ENCODE peak calls at places on chromosomes 5 and 9, in nine cellular contexts. G is upper lobe of right lung, B is neural crest cell, X is retinal pigment epithelial cell, Q is uterus, C is AG09319, R is nephron progenitor cell, K is MM.1S, W is H9. L is an unnamed sample.

GRCh38 chr5:68192679-68193060 is 22.9 kb upstream of the PIK3R1 start:
- DNase-seq in G (no peak), B (no peak), X (no peak), Q (no peak), C (no peak), R (no peak), K (no peak), W (no peak), L (no peak)

GRCh38 chr9:116661037-116661954 is 25.8 kb upstream of the TRIM32 start:
- DNase-seq in G (no peak), B (peak; percentile 3), X (peak; percentile 48), Q (peak; percentile 21), C (peak; percentile 76), R (peak; percentile 23), K (peak; percentile 55), W (peak; percentile 41), L (peak; percentile 25)

GRCh38 chr5:81825237-81825636 is 74.3 kb upstream of the SSBP2 start:
- DNase-seq in G (no peak), B (no peak), X (peak; percentile 60), Q (peak; percentile 39), C (peak; percentile 7), R (no peak), K (no peak), W (no peak), L (no peak)

GRCh38 chr9:33378121-33378795 is 24.1 kb downstream of the AQP7 start:
- DNase-seq in G (peak; percentile 35), B (no peak), X (no peak), Q (no peak), C (no peak), R (no peak), K (no peak), W (no peak), L (no peak)

GRCh38 chr5:19855929-19856328 is 132.1 kb downstream of the CDH18 start:
- DNase-seq in G (no peak), B (no peak), X (no peak), Q (no peak), C (no peak), R (no peak), K (no peak), W (no peak), L (no peak)

GRCh38 chr9:128249914-128250838 is 25.6 kb downstream of the GOLGA2 start:
- DNase-seq in G (peak; percentile 96), B (peak; percentile 90), X (no peak), Q (peak; percentile 68), C (no peak), R (peak; percentile 99), K (peak; percentile 93), W (peak; percentile 96), L (peak; percentile 96)

GRCh38 chr5:180790020-180790419 is 12.6 kb downstream of the MGAT1 start:
- DNase-seq in G (no peak), B (no peak), X (no peak), Q (no peak), C (no peak), R (no peak), K (no peak), W (peak; percentile 85), L (peak; percentile 60)

GRCh38 chr5:92741906-92742305 is 839.1 kb downstream of the NR2F1-AS1 start:
- DNase-seq in G (no peak), B (no peak), X (no peak), Q (no peak), C (no peak), R (no peak), K (no peak), W (no peak), L (no peak)

GRCh38 chr9:8823131-8823895 is 1023.7 kb upstream of the DMAC1 start:
- DNase-seq in G (no peak), B (no peak), X (no peak), Q (no peak), C (no peak), R (no peak), K (no peak), W (no peak), L (no peak)

GRCh38 chr5:32585122-32585445 is 273 bp upstream of the SUB1 start:
- DNase-seq in G (no peak), B (no peak), X (no peak), Q (no peak), C (no peak), R (no peak), K (no peak), W (no peak), L (no peak)

GRCh38 chr9:71665247-71665646 is 103.1 kb downstream of the CEMIP2 start:
- DNase-seq in G (no peak), B (no peak), X (no peak), Q (no peak), C (no peak), R (no peak), K (no peak), W (no peak), L (no peak)

GRCh38 chr9:113963914-113964739 is 88.0 kb downstream of the ZNF618 start:
- DNase-seq in G (no peak), B (no peak), X (no peak), Q (no peak), C (no peak), R (no peak), K (no peak), W (no peak), L (no peak)

GRCh38 chr9:132739705-132740310 is 69.5 kb downstream of the GTF3C4 start:
- DNase-seq in G (no peak), B (no peak), X (no peak), Q (no peak), C (no peak), R (no peak), K (no peak), W (no peak), L (no peak)

GRCh38 chr5:137190031-137190430 is 309.1 kb downstream of the SPOCK1 start:
- DNase-seq in G (no peak), B (no peak), X (no peak), Q (no peak), C (no peak), R (no peak), K (no peak), W (no peak), L (no peak)

GRCh38 chr9:83582026-83582425 is 40.9 kb upstream of the IDNK start:
- DNase-seq in G (no peak), B (no peak), X (peak; percentile 40), Q (no peak), C (no peak), R (no peak), K (no peak), W (no peak), L (no peak)

GRCh38 chr9:105341784-105342183 is 97.3 kb downstream of the SLC44A1 start:
- DNase-seq in G (no peak), B (no peak), X (no peak), Q (no peak), C (peak; percentile 22), R (no peak), K (peak; percentile 75), W (no peak), L (no peak)

GRCh38 chr9:136115641-136116359 is 2.9 kb downstream of the TMEM250 start:
- DNase-seq in G (no peak), B (no peak), X (no peak), Q (no peak), C (no peak), R (no peak), K (no peak), W (no peak), L (no peak)
- TF ChIP-seq CTCF in G (no peak), B (no peak), X (no peak), Q (no peak), C (no peak), R (no peak), K (no peak), W (no peak), L (no peak)

GRCh38 chr5:168449166-168449565 is 37.1 kb upstream of the RARS1 start:
- DNase-seq in G (no peak), B (no peak), X (no peak), Q (no peak), C (no peak), R (no peak), K (no peak), W (no peak), L (no peak)
- TF ChIP-seq CTCF in G (no peak), B (no peak), X (no peak), Q (no peak), C (no peak), R (no peak), K (no peak), W (no peak), L (no peak)

GRCh38 chr9:91421022-91421765 is 2.4 kb downstream of the NFIL3 start:
- DNase-seq in G (peak; percentile 72), B (peak; percentile 43), X (no peak), Q (peak; percentile 38), C (no peak), R (peak; percentile 80), K (peak; percentile 43), W (peak; percentile 46), L (peak; percentile 67)

GRCh38 chr9:91424403-91425176 is 958 bp upstream of the NFIL3 start:
- DNase-seq in G (peak; percentile 93), B (peak; percentile 30), X (no peak), Q (peak; percentile 92), C (peak; percentile 74), R (peak; percentile 59), K (peak; percentile 84), W (peak; percentile 58), L (peak; percentile 48)

GRCh38 chr9:91421987-91422765 is 1.5 kb downstream of the NFIL3 start:
- DNase-seq in G (no peak), B (no peak), X (no peak), Q (no peak), C (no peak), R (no peak), K (peak; percentile 55), W (no peak), L (no peak)

GRCh38 chr9:91423785-91424402 is at the start of gene NFIL3:
- DNase-seq in G (peak; percentile 94), B (peak; percentile 55), X (no peak), Q (peak; percentile 84), C (no peak), R (peak; percentile 80), K (peak; percentile 82), W (peak; percentile 75), L (peak; percentile 75)

DNA sequence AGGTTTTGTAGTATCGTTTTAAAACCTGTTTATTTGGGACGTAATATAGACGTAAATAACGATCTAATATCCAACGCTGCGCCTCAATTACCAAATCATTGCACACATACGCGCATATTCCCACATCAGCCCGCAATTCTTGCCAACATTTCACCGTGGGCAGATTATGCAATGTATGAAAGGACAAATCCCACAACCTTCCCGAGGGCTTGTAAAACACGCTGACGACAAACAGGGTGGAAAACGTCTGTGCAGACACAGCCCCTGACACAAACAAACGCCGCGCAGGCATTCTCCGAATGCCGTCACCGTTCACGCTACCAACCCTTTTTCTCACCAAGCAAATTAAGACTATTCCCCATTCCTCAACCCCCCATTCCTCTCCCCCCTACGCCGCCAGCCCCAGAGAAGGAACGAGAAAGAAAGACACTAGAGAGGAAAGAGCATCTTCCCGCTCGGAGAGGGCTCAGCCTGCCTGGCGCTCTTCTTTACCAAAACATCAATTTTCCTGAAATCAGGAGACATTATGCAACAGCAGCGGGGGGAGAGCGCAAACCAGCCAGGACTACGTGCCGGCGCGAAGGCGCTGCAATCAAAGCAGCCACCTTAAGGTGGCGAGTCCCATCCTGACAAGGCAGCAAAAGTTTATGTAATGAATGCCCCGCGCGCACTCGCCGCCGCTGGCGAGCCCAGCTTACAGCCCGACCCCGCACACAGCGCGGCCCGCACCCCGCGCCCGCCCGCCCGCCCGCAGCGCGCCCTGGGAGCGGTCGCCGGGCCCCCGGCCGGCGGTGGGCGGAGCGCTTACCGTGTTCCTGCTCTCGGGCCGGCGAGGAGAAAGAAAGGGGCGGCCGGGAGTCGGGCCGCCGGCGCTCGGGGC is 560 bp downstream of the NFIL3 start:
- DNase-seq in G (peak; percentile 85), B (peak; percentile 45), X (no peak), Q (peak; percentile 75), C (no peak), R (peak; percentile 72), K (peak; percentile 60), W (peak; percentile 61), L (peak; percentile 59)
- TF ChIP-seq CTCF in G (peak; percentile 29), B (peak; percentile 39), X (peak; percentile 22), Q (no peak), C (no peak), R (no peak), K (peak; percentile 23), W (peak; percentile 26), L (no peak)

GRCh38 chr5:61623401-61624069 is 291.5 kb downstream of the ZSWIM6 start:
- DNase-seq in G (no peak), B (peak; percentile 23), X (no peak), Q (no peak), C (no peak), R (no peak), K (no peak), W (peak; percentile 52), L (peak; percentile 54)
- TF ChIP-seq CTCF in G (peak; percentile 7), B (peak; percentile 60), X (peak; percentile 49), Q (no peak), C (no peak), R (peak; percentile 51), K (peak; percentile 18), W (peak; percentile 68), L (no peak)

L was measured in endothelial cell.